ENCODE peak calls at places on chromosome 12, in eight cellular contexts. T, O, Q, F, W, B, A and U are unnamed samples.

GRCh38 chr12:90124914-90125313 is 416.3 kb upstream of the ATP2B1 start:
- DNase-seq in T (no peak), O (no peak), Q (no peak), F (no peak), W (no peak), B (no peak), A (no peak), U (no peak)

GRCh38 chr12:25585021-25585523 is 32.0 kb upstream of the LMNTD1 start:
- DNase-seq in T (peak), O (no peak), Q (no peak), F (peak), W (no peak), B (peak), A (peak), U (peak)

GRCh38 chr12:100593490-100593889 is 20.0 kb downstream of the GAS2L3 start:
- DNase-seq in T (peak), O (no peak), Q (no peak), F (no peak), W (no peak), B (no peak), A (peak), U (no peak)

GRCh38 chr12:75701859-75702258 is 190.4 kb upstream of the KRR1 start:
- DNase-seq in T (no peak), O (no peak), Q (no peak), F (no peak), W (no peak), B (no peak), A (no peak), U (no peak)

GRCh38 chr12:48027183-48028002 is 23.1 kb upstream of the COL2A1 start:
- DNase-seq in T (no peak), O (no peak), Q (no peak), F (no peak), W (no peak), B (no peak), A (no peak), U (no peak)

GRCh38 chr12:91422811-91423210 is 240.2 kb upstream of the DCN start:
- DNase-seq in T (no peak), O (peak), Q (no peak), F (no peak), W (no peak), B (no peak), A (no peak), U (no peak)

GRCh38 chr12:56713345-56713744 is 11.8 kb downstream of the NACA start:
- DNase-seq in T (no peak), O (no peak), Q (no peak), F (no peak), W (no peak), B (no peak), A (no peak), U (no peak)

GRCh38 chr12:8779862-8780261 is 42.6 kb upstream of the A2ML1 start:
- DNase-seq in T (no peak), O (peak), Q (no peak), F (no peak), W (no peak), B (no peak), A (no peak), U (no peak)

GRCh38 chr12:5262885-5263284 is 169.0 kb upstream of the NTF3 start:
- DNase-seq in T (no peak), O (no peak), Q (no peak), F (no peak), W (no peak), B (no peak), A (no peak), U (no peak)

GRCh38 chr12:109264943-109265650 is 44.0 kb downstream of the FOXN4 start:
- DNase-seq in T (no peak), O (no peak), Q (no peak), F (no peak), W (no peak), B (no peak), A (no peak), U (no peak)

GRCh38 chr12:94707892-94708291 is 57.5 kb upstream of the TMCC3 start:
- DNase-seq in T (peak), O (no peak), Q (no peak), F (no peak), W (no peak), B (peak), A (peak), U (no peak)

GRCh38 chr12:2244013-2244861 is 191.4 kb downstream of the CACNA1C start:
- DNase-seq in T (peak), O (peak), Q (no peak), F (peak), W (peak), B (peak), A (peak), U (no peak)

GRCh38 chr12:54148560-54149439 is 40.0 kb downstream of the SMUG1 start:
- DNase-seq in T (no peak), O (no peak), Q (no peak), F (no peak), W (no peak), B (no peak), A (no peak), U (no peak)

GRCh38 chr12:114163766-114164165 is 197.6 kb upstream of the RBM19 start:
- DNase-seq in T (peak), O (peak), Q (no peak), F (peak), W (no peak), B (no peak), A (peak), U (no peak)

GRCh38 chr12:107275530-107275929 is 182.2 kb upstream of the CRY1 start:
- DNase-seq in T (no peak), O (no peak), Q (no peak), F (no peak), W (no peak), B (no peak), A (no peak), U (no peak)

GRCh38 chr12:43289412-43289811 is 262.6 kb downstream of the ADAMTS20 start:
- DNase-seq in T (peak), O (no peak), Q (no peak), F (no peak), W (no peak), B (peak), A (peak), U (peak)

GRCh38 chr12:28209782-28210181 is 19.5 kb downstream of the CCDC91 start:
- DNase-seq in T (no peak), O (peak), Q (no peak), F (no peak), W (no peak), B (no peak), A (no peak), U (no peak)

GRCh38 chr12:43832506-43833168 is 3.2 kb upstream of the TMEM117 start:
- DNase-seq in T (no peak), O (no peak), Q (no peak), F (no peak), W (no peak), B (no peak), A (no peak), U (no peak)

GRCh38 chr12:81639196-81639595 is 120.0 kb downstream of the PPFIA2 start:
- DNase-seq in T (no peak), O (no peak), Q (no peak), F (no peak), W (no peak), B (no peak), A (no peak), U (no peak)

GRCh38 chr12:101243074-101243473 is 33.0 kb upstream of the SLC5A8 start:
- DNase-seq in T (no peak), O (no peak), Q (no peak), F (no peak), W (no peak), B (no peak), A (no peak), U (no peak)

GRCh38 chr12:14903386-14904098 is 17.9 kb upstream of the MGP start:
- DNase-seq in T (no peak), O (no peak), Q (no peak), F (no peak), W (no peak), B (no peak), A (no peak), U (no peak)

GRCh38 chr12:127987199-127987901 is 279.6 kb upstream of the TMEM132C start:
- DNase-seq in T (peak), O (peak), Q (no peak), F (peak), W (no peak), B (no peak), A (peak), U (no peak)

GRCh38 chr12:15829949-15830348 is 40.8 kb upstream of the EPS8 start:
- DNase-seq in T (peak), O (no peak), Q (no peak), F (no peak), W (no peak), B (no peak), A (peak), U (no peak)

GRCh38 chr12:124032265-124032886 is 59.4 kb downstream of the ZNF664 start:
- DNase-seq in T (peak), O (peak), Q (no peak), F (no peak), W (no peak), B (peak), A (peak), U (no peak)

GRCh38 chr12:21428241-21428640 is 9.2 kb upstream of the PYROXD1 start:
- DNase-seq in T (peak), O (peak), Q (no peak), F (no peak), W (no peak), B (no peak), A (peak), U (no peak)

GRCh38 chr12:28035483-28035882 is 63.0 kb upstream of the PTHLH start:
- DNase-seq in T (peak), O (peak), Q (no peak), F (no peak), W (no peak), B (no peak), A (peak), U (no peak)

DNA sequence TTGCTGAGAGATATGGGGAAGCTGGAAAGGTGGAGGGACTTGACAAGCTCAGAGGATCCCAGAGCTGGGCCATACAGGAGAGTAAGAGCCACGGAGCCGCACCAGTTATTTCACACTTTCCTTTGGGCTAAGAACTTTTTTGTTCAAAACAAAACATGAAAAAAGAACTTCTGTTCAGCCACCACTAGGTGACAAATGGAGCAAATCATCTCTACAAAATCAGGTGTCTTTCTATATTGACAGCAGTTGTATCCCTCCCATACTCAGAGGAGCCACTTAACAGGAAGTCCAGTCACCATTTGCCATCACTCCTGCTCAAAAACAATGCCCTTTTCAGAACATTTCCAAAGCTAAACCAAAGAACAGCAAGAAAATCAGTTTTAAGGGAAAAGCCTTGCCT is 70.3 kb upstream of the DBX2 start:
- DNase-seq in T (no peak), O (peak), Q (no peak), F (no peak), W (no peak), B (no peak), A (no peak), U (no peak)
- TF ChIP-seq CTCF in T (no peak), O (peak), Q (no peak), F (no peak), W (peak), B (no peak), A (no peak), U (no peak)

DNA sequence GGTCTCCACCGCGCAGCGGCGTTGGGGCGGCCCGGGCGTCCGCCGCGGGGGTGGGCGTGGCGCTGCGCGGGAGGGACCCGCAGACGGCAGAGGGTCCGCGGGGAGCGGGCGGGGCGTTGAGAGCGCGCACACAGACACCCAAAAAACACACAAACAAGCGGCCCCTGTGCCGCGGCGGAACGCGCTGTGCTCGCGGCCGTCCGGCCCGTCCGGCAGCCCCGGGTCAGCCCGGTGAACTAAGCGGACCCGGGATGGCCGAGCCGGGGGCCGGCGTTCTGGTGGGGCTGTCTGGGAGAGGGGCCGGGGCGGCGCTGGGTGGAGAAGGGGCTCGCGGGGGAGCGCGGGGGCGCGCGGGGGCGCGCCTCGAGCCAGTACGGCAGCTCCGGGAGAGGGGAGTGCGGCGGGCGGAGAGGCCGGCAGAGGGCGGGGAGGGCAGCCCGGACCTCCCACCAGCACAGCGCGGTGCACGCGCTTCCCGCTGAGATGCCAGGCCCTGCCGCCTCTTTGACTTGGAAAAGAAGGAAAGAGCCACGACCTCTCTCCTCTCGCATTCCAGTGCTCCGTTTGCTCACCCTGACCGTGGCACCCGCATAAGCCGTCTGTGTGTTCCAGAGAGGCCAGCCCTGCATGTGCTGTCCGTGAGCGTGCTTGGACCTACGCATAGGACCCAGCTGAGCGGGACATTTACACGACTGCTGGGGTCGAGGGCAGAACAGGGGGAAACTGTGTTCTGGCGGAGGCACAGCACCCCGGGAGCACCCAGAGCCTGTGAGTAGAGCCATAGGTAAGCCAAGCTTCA is 10.3 kb downstream of the SLC6A12 start:
- DNase-seq in T (no peak), O (no peak), Q (no peak), F (no peak), W (peak), B (no peak), A (peak), U (no peak)
- TF ChIP-seq CTCF in T (no peak), O (no peak), Q (no peak), F (no peak), W (peak), B (no peak), A (no peak), U (no peak)

DNA sequence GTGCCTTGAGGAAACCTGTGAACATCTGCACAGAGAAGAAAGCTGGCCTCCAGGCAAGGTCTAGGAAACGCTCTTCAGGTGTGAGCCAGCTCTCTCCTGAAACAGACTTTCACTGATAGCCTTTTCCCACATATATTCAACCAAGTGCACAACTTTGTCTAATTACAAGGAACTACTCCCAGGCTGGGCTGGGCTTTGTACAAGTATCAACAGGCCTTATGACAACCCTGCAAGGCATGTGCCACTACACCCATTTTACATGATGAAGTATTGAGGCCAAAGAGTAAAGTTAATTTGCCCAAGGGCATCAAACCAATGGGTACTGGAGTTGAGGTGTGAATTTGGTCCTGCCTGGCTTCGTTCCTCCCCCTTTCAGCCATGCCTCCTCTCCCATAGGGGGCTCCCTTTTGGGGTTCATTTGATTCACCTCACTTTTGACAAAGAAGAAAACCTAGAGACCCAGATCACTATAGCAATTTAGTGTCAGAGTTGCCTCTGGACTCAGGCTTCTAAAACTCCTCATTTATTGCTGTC is 2.1 kb downstream of the CSRP2 start:
- DNase-seq in T (no peak), O (no peak), Q (no peak), F (no peak), W (no peak), B (no peak), A (no peak), U (no peak)
- TF ChIP-seq CTCF in T (no peak), O (no peak), Q (no peak), F (no peak), W (no peak), B (no peak), A (no peak), U (no peak)

GRCh38 chr12:121917950-121918678 is at the start of gene CFAP251:
- DNase-seq in T (peak), O (peak), Q (peak), F (no peak), W (peak), B (peak), A (peak), U (no peak)
- TF ChIP-seq CTCF in T (peak), O (no peak), Q (peak), F (peak), W (peak), B (peak), A (peak), U (peak)

DNA sequence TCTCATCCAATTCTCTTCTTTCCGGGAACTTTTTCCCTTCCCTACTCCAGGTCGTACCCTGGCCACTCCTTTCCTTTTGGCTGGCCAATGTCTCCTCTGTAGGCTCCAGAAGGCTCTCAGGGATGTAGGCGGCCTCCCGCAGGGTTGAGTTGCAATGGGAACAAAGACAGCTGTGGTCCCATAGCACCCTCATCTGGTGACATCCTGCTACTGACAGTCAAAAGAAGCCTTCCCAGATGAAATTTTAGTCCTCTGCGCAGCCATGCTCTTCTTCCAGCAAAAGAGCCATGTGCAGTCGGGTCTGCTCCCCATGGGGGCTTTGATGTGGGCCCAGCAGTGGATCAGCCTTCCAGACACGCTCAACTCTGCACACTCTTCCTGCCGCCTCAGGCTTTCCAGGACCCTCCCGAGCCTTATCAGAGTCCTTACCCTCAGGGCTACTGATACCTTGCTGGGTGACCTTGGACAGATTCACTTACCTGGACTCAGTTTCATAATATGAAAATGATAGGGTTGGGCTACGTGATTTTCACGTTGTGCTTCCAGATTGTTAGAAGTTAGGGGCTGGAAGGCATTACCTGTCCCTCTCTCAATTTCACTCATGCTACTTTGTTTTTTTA is 5.5 kb upstream of the CELA1 start:
- DNase-seq in T (peak), O (peak), Q (peak), F (no peak), W (peak), B (no peak), A (peak), U (no peak)
- TF ChIP-seq CTCF in T (peak), O (peak), Q (peak), F (peak), W (peak), B (no peak), A (peak), U (peak)

GRCh38 chr12:31008241-31008711 is 65.4 kb upstream of the DDX11 start:
- DNase-seq in T (no peak), O (no peak), Q (peak), F (no peak), W (no peak), B (no peak), A (peak), U (no peak)

GRCh38 chr12:31007153-31007495 is 66.5 kb upstream of the DDX11 start:
- DNase-seq in T (no peak), O (no peak), Q (peak), F (no peak), W (no peak), B (peak), A (no peak), U (no peak)

GRCh38 chr12:31008961-31009840 is 64.5 kb upstream of the DDX11 start:
- DNase-seq in T (no peak), O (no peak), Q (peak), F (no peak), W (no peak), B (no peak), A (no peak), U (no peak)

GRCh38 chr12:31006416-31007152 is 67.1 kb upstream of the DDX11 start:
- DNase-seq in T (no peak), O (no peak), Q (peak), F (no peak), W (no peak), B (peak), A (no peak), U (no peak)

GRCh38 chr12:31007636-31008175 is 66.0 kb upstream of the DDX11 start:
- DNase-seq in T (no peak), O (no peak), Q (peak), F (no peak), W (no peak), B (peak), A (no peak), U (no peak)
- TF ChIP-seq CTCF in T (no peak), O (no peak), Q (no peak), F (no peak), W (no peak), B (no peak), A (no peak), U (no peak)

DNA sequence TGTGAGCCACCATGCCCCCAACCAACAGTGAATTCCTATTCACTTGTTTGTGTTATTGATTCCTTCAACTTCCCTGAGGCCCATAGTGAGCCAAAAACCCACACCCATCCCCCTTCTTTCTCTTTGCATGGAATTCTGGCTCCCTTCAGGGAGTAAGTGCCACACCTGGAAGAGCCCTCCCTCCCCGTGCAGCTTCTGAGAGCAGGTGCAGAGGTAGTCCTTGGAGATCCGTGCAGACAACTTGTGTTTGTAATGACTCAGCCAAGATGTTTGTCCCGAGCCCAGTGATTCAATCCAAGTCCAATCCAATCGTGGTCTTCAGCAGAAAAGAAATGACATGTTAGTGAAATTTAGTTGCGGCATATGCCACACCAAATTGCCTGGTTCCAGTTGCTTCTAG is 27.4 kb downstream of the GPRC5A start:
- DNase-seq in T (no peak), O (peak), Q (no peak), F (no peak), W (no peak), B (no peak), A (no peak), U (no peak)
- TF ChIP-seq CTCF in T (no peak), O (no peak), Q (no peak), F (no peak), W (no peak), B (no peak), A (no peak), U (no peak)

DNA sequence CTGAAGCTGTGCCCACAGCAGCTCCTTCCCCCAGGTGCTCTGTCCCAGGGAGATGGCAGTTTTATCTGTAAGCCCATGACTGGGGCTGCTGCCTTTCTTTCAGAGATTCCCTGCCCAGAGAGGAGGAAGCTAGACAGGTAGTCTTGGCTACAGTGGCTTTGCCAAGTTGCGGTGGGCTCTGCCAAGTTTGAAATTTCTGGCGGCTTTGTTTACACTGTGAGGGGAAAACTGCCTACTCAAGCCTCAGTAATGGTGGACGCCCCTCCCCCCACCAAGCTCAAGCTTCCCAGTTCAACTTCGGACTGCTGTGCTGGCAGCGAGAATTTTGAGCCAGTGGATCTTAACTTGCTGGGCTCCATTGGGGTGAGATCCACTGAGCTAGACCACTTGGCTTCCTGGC is 124.7 kb downstream of the MSRB3 start:
- DNase-seq in T (no peak), O (no peak), Q (no peak), F (no peak), W (no peak), B (no peak), A (no peak), U (no peak)
- TF ChIP-seq CTCF in T (no peak), O (no peak), Q (no peak), F (no peak), W (no peak), B (no peak), A (no peak), U (no peak)

GRCh38 chr12:88505696-88506095 is 74.6 kb downstream of the KITLG start:
- DNase-seq in T (no peak), O (no peak), Q (no peak), F (no peak), W (no peak), B (no peak), A (no peak), U (no peak)
- TF ChIP-seq CTCF in T (no peak), O (no peak), Q (no peak), F (no peak), W (no peak), B (no peak), A (no peak), U (no peak)